ENCODE peak calls at places on chromosomes 7 and 10, in four cellular contexts. O is AG10803, V is mucosa of descending colon, U is uterus. S is an unnamed sample.

GRCh38 chr10:63901228-63901627 is 380.0 kb downstream of the REEP3 start:
- DNase-seq in O (no peak), V (no peak), U (no peak), S (no peak)

GRCh38 chr7:104231054-104232046 is 23.5 kb upstream of the ORC5 start:
- DNase-seq in O (peak), V (peak), U (peak), S (peak)

GRCh38 chr10:79298403-79299244 is 48.6 kb upstream of the PPIF start:
- DNase-seq in O (peak), V (peak), U (peak), S (peak)

GRCh38 chr7:5627745-5628547 is 153.5 kb downstream of the RNF216 start:
- DNase-seq in O (no peak), V (no peak), U (no peak), S (no peak)

GRCh38 chr10:101830322-101831168 is 12.3 kb upstream of the OGA start:
- DNase-seq in O (peak), V (peak), U (peak), S (peak)

GRCh38 chr10:78491812-78492211 is 458.1 kb downstream of the RPS24 start:
- DNase-seq in O (peak), V (no peak), U (no peak), S (peak)

GRCh38 chr10:92430103-92430502 is 139.1 kb downstream of the MARCHF5 start:
- DNase-seq in O (no peak), V (no peak), U (no peak), S (no peak)

GRCh38 chr7:120860151-120860550 is 2.2 kb upstream of the TSPAN12 start:
- DNase-seq in O (no peak), V (no peak), U (no peak), S (no peak)

GRCh38 chr7:117132385-117133120 is 179.3 kb downstream of the ST7 start:
- DNase-seq in O (peak), V (no peak), U (no peak), S (peak)

GRCh38 chr7:51160411-51160810 is 156.2 kb downstream of the COBL start:
- DNase-seq in O (no peak), V (no peak), U (no peak), S (no peak)

GRCh38 chr10:69506487-69506833 is 55.2 kb downstream of the TSPAN15 start:
- DNase-seq in O (no peak), V (no peak), U (no peak), S (no peak)

GRCh38 chr7:73995330-73995729 is 32.6 kb upstream of the ELN start:
- DNase-seq in O (peak), V (peak), U (no peak), S (peak)

GRCh38 chr7:141455686-141456085 is 95.5 kb upstream of the AGK start:
- DNase-seq in O (no peak), V (no peak), U (no peak), S (no peak)

GRCh38 chr7:83648464-83649241 is at the start of gene SEMA3E:
- DNase-seq in O (peak), V (peak), U (no peak), S (peak)
- H3K4me3 ChIP-seq in O (peak), V (no peak), U (peak), S (peak)

GRCh38 chr10:89979726-89980125 is 278.3 kb downstream of the KIF20B start:
- DNase-seq in O (no peak), V (no peak), U (no peak), S (no peak)

GRCh38 chr10:89980166-89980565 is 278.8 kb downstream of the KIF20B start:
- DNase-seq in O (no peak), V (no peak), U (no peak), S (no peak)

GRCh38 chr10:89978081-89978480 is 276.7 kb downstream of the KIF20B start:
- DNase-seq in O (no peak), V (no peak), U (no peak), S (no peak)

GRCh38 chr10:89975716-89976243 is 274.4 kb downstream of the KIF20B start:
- DNase-seq in O (no peak), V (peak), U (no peak), S (no peak)
- TF ChIP-seq CTCF in O (no peak), V (no peak), U (no peak), S (no peak)

DNA sequence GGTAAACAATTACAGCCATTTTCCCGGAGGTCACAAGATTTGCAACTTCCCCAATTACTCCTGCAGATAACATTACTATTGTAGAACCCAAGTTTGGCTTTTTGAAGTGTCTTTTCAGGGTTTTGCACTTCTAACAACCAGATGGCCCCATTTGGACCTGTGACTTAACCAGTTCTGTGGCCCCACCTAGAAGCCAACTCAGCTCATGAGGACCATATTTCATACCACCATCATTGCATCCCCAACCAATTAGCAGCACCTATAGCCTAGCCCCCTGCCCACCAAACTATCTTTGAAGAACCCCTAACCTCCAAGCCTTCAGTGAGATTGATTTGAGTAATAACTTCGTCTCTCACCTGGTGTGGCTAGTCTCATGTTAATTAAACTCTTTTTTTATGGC is 51.3 kb upstream of the WDR11 start:
- DNase-seq in O (no peak), V (no peak), U (no peak), S (no peak)
- H3K4me3 ChIP-seq in O (no peak), V (no peak), U (no peak), S (no peak)

GRCh38 chr10:128529225-128529624 is 403.0 kb upstream of the MKI67 start:
- DNase-seq in O (no peak), V (no peak), U (no peak), S (no peak)
- TF ChIP-seq CTCF in O (no peak), V (no peak), U (no peak), S (no peak)

DNA sequence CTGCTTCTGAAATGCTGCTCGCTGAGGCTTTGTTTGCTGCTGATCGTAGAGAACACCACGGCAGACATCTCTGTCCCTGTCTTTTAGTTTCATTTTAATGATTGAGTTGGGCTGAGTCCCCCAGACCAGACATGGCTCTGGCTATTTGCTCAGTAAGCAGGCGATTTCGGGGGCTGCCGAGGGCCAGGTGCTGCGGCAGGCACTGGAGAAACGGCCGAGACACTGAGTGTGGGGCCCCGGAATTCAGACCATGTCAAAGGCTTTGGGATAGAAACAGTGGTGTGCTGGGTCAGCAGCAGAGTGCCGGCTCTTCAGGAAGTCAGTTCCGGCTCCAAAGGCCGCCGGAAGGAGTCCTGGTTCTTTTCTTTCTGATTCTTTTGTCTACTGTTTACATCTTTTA is 5.0 kb downstream of the LRRC27 start:
- DNase-seq in O (no peak), V (peak), U (no peak), S (no peak)
- H3K4me3 ChIP-seq in O (peak), V (no peak), U (peak), S (peak)

DNA sequence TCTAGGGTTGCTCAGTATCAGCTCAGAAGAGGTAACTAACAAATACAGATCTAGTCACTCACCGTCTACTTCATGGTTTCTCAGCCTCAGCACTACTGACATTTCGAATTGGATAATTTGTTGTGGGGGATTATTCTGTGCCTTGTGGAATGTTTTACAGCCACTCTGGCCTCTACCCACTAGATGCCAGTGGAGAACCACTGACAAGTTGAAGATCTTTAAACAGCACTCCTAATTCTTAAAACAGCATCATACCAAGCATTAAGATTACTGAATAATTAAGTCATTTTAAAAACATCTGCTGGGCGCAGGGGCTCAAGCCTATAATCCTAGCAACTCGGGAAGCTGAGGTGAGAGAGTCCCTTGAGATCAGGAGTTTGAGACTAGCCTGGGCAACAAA is 82.6 kb downstream of the UPF2 start:
- DNase-seq in O (no peak), V (no peak), U (no peak), S (no peak)
- TF ChIP-seq CTCF in O (no peak), V (no peak), U (no peak), S (no peak)

DNA sequence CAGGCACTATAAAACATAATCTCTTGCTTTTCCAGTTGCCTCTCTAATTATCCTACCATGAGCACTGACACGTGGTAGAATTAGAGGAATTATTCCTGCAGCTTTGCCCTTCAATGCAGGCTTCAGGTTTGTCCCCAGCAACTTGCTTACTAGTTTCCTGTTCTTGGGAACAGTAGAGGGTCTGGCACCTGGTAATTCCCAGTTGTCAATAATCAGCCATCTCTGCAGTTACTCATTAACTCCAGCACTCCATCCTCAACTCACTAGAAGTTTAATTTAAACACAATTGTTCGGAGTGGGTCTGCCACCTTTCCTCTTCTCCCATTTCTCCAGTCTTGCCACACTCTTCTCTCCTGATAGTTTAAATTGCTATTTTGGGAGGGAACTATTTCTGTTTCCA is 324.3 kb upstream of the KIAA1217 start:
- DNase-seq in O (no peak), V (no peak), U (no peak), S (no peak)
- H3K4me3 ChIP-seq in O (no peak), V (no peak), U (no peak), S (no peak)

GRCh38 chr10:17001961-17002749 is 127.5 kb downstream of the CUBN start:
- DNase-seq in O (peak), V (peak), U (peak), S (peak)
- TF ChIP-seq CTCF in O (peak), V (no peak), U (no peak), S (no peak)

DNA sequence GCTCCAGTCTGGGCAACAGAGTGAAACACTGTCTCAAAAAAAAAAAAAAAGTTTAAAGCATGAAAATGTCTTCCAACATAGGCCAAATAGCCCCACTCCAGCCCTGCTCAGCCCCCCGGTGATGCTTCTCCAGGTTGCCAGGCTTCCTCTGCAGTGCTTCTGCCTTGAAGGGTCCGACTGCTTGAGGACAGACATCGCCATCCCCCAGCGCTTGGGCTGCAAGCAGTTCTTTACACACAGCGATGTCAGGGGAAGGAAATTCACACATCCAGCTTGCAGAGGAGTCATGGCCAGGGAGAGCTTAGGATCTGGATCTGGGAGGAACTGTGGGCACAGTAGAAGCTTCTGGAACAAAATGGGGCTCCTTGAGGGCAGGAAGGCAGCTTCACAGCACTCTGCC is 26.9 kb downstream of the LYZL1 start:
- DNase-seq in O (no peak), V (no peak), U (no peak), S (no peak)
- H3K4me3 ChIP-seq in O (no peak), V (no peak), U (no peak), S (no peak)

GRCh38 chr10:287029-287428 is 151.8 kb downstream of the ZMYND11 start:
- DNase-seq in O (peak), V (no peak), U (no peak), S (no peak)

GRCh38 chr10:290026-290725 is 154.9 kb downstream of the ZMYND11 start:
- DNase-seq in O (peak), V (no peak), U (peak), S (peak)

GRCh38 chr10:288605-289200 is 153.4 kb downstream of the ZMYND11 start:
- DNase-seq in O (no peak), V (no peak), U (no peak), S (no peak)

GRCh38 chr10:289581-289980 is 154.3 kb downstream of the ZMYND11 start:
- DNase-seq in O (no peak), V (no peak), U (no peak), S (no peak)

DNA sequence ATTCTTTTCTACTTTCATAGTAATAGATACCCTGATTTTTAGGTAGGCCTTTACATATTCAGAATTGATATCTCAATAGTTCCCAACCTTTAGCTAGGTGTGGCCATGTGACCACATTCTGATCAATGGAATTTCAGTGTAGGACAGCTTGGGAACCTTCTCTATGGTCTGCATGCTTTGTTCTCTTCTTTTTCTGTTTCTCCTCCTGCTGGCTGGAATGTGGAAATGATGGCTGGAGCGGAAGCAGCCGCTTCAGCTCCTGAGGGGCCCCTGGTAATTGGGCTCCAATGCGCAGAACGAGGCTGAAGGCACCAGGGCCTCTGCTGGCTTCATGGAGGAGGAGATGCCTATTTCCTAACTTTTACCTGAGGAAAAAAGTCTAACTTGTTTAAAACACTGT is 152.6 kb downstream of the ZMYND11 start:
- DNase-seq in O (no peak), V (no peak), U (no peak), S (no peak)
- TF ChIP-seq CTCF in O (peak), V (no peak), U (no peak), S (peak)

S was measured in fibroblast of mammary gland.